ENCODE peak calls at places on chromosomes 2 and 18, in five cellular contexts. H is ovary, R is heart right ventricle, T is fibroblast of lung, L is A549. B is an unnamed sample.

GRCh38 chr2:181810823-181811695 is 80.5 kb upstream of the ITPRID2 start:
- DNase-seq in H (no peak), R (peak; percentile 51), T (peak; percentile 97), L (peak; percentile 68), B (peak; percentile 78)

GRCh38 chr18:68519341-68519740 is 195.6 kb downstream of the TMX3 start:
- DNase-seq in H (no peak), R (no peak), T (peak; percentile 40), L (no peak), B (no peak)

GRCh38 chr2:126656311-126657145 is 570 bp downstream of the GYPC start:
- DNase-seq in H (peak; percentile 47), R (peak; percentile 44), T (peak; percentile 51), L (no peak), B (no peak)

GRCh38 chr2:10978112-10978670 is 66.5 kb downstream of the KCNF1 start:
- DNase-seq in H (no peak), R (no peak), T (no peak), L (no peak), B (no peak)

GRCh38 chr2:128315829-128316776 is 2.6 kb downstream of the HS6ST1 start:
- DNase-seq in H (peak; percentile 23), R (peak; percentile 2), T (peak; percentile 53), L (no peak), B (peak; percentile 11)

GRCh38 chr2:47189635-47190034 is 34.5 kb upstream of the STPG4 start:
- DNase-seq in H (no peak), R (no peak), T (peak; percentile 97), L (no peak), B (no peak)

GRCh38 chr2:223315813-223316212 is 263.8 kb downstream of the KCNE4 start:
- DNase-seq in H (no peak), R (no peak), T (peak; percentile 69), L (no peak), B (no peak)

GRCh38 chr2:225100269-225100668 is 58.0 kb upstream of the DOCK10 start:
- DNase-seq in H (no peak), R (no peak), T (peak; percentile 84), L (peak; percentile 25), B (no peak)

GRCh38 chr2:12014088-12014960 is 267.9 kb downstream of the LPIN1 start:
- DNase-seq in H (no peak), R (peak; percentile 9), T (peak; percentile 93), L (no peak), B (no peak)

GRCh38 chr2:43139996-43140621 is 86.3 kb downstream of the ZFP36L2 start:
- DNase-seq in H (peak; percentile 65), R (peak; percentile 73), T (no peak), L (no peak), B (no peak)

GRCh38 chr2:125652260-125652659 is 1003.7 kb upstream of the GYPC start:
- DNase-seq in H (no peak), R (no peak), T (no peak), L (no peak), B (no peak)

GRCh38 chr2:157898591-157898996 is 22.5 kb upstream of the ACVR1 start:
- DNase-seq in H (peak; percentile 81), R (no peak), T (peak; percentile 95), L (no peak), B (peak; percentile 54)

GRCh38 chr2:118846667-118847446 is 591 bp downstream of the EN1 start:
- DNase-seq in H (no peak), R (no peak), T (no peak), L (peak; percentile 43), B (no peak)

GRCh38 chr2:199985625-199986207 is 30.3 kb downstream of the MAIP1 start:
- DNase-seq in H (peak; percentile 63), R (peak; percentile 59), T (peak; percentile 61), L (peak; percentile 31), B (no peak)

GRCh38 chr18:2758309-2758708 is 88.5 kb upstream of the EMILIN2 start:
- DNase-seq in H (no peak), R (no peak), T (no peak), L (no peak), B (no peak)

GRCh38 chr2:157761520-157761919 is 114.6 kb downstream of the ACVR1 start:
- DNase-seq in H (no peak), R (no peak), T (peak; percentile 71), L (no peak), B (no peak)

DNA sequence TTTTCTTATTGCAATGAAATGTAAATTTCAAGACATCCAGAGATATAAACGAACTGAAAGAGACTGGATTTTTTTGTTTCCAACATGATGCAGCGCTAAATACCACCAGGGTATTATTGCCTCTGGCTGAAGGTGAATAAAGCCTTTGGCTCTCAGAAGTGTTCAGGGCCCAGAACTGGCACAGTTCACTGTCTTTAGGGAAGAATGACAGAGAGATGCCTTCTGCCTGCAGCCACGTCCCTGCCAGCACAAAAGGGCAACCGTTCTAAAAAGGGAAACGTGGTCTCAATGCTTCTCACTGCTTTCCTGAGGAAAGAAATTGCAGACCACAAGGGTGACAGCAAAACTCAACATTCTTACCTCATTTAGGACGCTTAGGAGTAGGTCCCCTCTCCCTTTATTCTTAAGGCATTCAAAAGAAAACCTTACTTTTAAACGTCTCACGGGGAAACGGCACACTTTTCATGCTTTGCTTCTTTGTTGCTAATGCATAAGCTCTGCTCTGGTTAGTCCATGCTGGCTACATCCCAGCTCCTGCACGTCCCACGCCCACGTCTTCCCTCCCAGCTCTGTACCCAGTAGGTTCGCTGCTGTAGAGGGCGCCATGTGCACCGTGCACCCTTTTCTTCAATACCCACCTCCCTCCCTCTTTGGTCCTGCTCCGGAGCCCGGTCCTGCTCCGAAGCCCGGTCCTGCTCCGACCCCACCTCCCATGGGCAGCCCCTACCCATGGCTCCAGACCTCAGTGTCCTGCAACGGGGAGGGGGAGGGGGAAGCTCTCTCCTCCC is 171.0 kb downstream of the HRH4 start:
- DNase-seq in H (no peak), R (peak; percentile 45), T (peak; percentile 6), L (no peak), B (no peak)
- H3K4me3 ChIP-seq in H (no peak overlapping the region), R (no peak overlapping the region), T (peak overlapping the region; percentile 9), L (no peak overlapping the region), B (no peak overlapping the region)

GRCh38 chr2:26716769-26717168 is 24.2 kb downstream of the KCNK3 start:
- DNase-seq in H (no peak), R (no peak), T (no peak), L (no peak), B (no peak)

GRCh38 chr2:26718949-26719686 is 26.6 kb downstream of the KCNK3 start:
- DNase-seq in H (no peak), R (no peak), T (no peak), L (no peak), B (peak; percentile 9)

GRCh38 chr2:26716340-26716739 is 23.8 kb downstream of the KCNK3 start:
- DNase-seq in H (no peak), R (no peak), T (no peak), L (no peak), B (no peak)

GRCh38 chr2:26715528-26716270 is 23.2 kb downstream of the KCNK3 start:
- DNase-seq in H (no peak), R (no peak), T (no peak), L (no peak), B (peak; percentile 27)

GRCh38 chr2:26717362-26717761 is 24.8 kb downstream of the KCNK3 start:
- DNase-seq in H (no peak), R (no peak), T (no peak), L (no peak), B (no peak)
- H3K27ac ChIP-seq in H (no peak overlapping the region), R (peak overlapping the region; percentile 15), T (no peak overlapping the region), L (peak overlapping the region; percentile 94), B (peak overlapping the region; percentile 47)

DNA sequence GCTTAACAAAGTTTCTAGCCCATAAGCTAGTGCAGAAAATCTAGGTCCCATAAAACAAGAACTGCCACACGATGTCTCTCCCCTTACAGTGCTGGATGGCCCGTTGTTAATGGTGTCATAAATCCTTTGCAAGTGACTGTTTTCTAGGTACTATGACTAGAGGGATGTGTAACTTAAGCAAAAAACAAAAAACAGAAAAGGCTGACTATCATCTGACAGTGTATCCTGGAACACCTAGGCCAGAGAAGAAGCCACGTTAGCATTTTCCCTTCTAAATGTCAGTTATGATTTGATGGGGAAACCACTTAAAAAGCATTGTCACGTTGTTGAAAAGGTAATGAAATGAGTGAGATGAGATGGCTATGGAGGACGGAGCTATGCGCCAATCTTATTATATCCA is 2.4 kb downstream of the CASP8 start:
- DNase-seq in H (no peak), R (no peak), T (no peak), L (no peak), B (no peak)
- H3K4me1 ChIP-seq in H (peaks cover 7% of the 10 kb centered on the region), R (peaks cover 43% of the 10 kb centered on the region), T (peaks cover 11% of the 10 kb centered on the region), L (peaks cover 27% of the 10 kb centered on the region), B (peaks cover 4% of the 10 kb centered on the region)

GRCh38 chr2:72117718-72118117 is 29.9 kb downstream of the CYP26B1 start:
- DNase-seq in H (no peak), R (no peak), T (no peak), L (no peak), B (no peak)
- H3K4me3 ChIP-seq in H (no peak overlapping the region), R (no peak overlapping the region), T (no peak overlapping the region), L (no peak overlapping the region), B (no peak overlapping the region)

GRCh38 chr18:58156516-58156915 is 112.5 kb downstream of the NEDD4L start:
- DNase-seq in H (no peak), R (no peak), T (no peak), L (no peak), B (no peak)

GRCh38 chr18:58161659-58162058 is 117.6 kb downstream of the NEDD4L start:
- DNase-seq in H (no peak), R (no peak), T (peak; percentile 21), L (no peak), B (no peak)

GRCh38 chr18:58158008-58158407 is 114.0 kb downstream of the NEDD4L start:
- DNase-seq in H (no peak), R (no peak), T (no peak), L (no peak), B (no peak)

GRCh38 chr18:58162127-58162526 is 118.1 kb downstream of the NEDD4L start:
- DNase-seq in H (no peak), R (no peak), T (no peak), L (no peak), B (no peak)

GRCh38 chr18:58158459-58158858 is 114.4 kb downstream of the NEDD4L start:
- DNase-seq in H (no peak), R (no peak), T (no peak), L (no peak), B (no peak)
- H3K27ac ChIP-seq in H (no peak overlapping the region), R (no peak overlapping the region), T (no peak overlapping the region), L (no peak overlapping the region), B (no peak overlapping the region)